ENCODE peak calls at places on chromosomes 3 and 15, in four cellular contexts. One of them, this sample, is unnamed.

GRCh38 chr3:126721246-126721645 is 17.2 kb downstream of the CHCHD6 start:
- DNase-seq in NCI-H1436: no peak
- DNase-seq in epithelial cell of proximal tubule: no peak
- DNase-seq in nephron progenitor cell: no peak
- DNase-seq in this sample: no peak

GRCh38 chr3:156963096-156963495 is 136.9 kb downstream of the LEKR1 start:
- DNase-seq in NCI-H1436: no peak
- DNase-seq in epithelial cell of proximal tubule: no peak
- DNase-seq in nephron progenitor cell: no peak
- DNase-seq in this sample: no peak

GRCh38 chr15:41417418-41417811 is 520 bp downstream of the RTF1 start:
- DNase-seq in NCI-H1436: no peak
- DNase-seq in epithelial cell of proximal tubule: no peak
- DNase-seq in nephron progenitor cell: peak; percentile 55
- DNase-seq in this sample: no peak

GRCh38 chr3:31565288-31565687 is 32.6 kb downstream of the STT3B start:
- DNase-seq in NCI-H1436: no peak
- DNase-seq in epithelial cell of proximal tubule: no peak
- DNase-seq in nephron progenitor cell: no peak
- DNase-seq in this sample: no peak

GRCh38 chr3:69182588-69183299 is 60.3 kb upstream of the LMOD3 start:
- DNase-seq in NCI-H1436: no peak
- DNase-seq in epithelial cell of proximal tubule: no peak
- DNase-seq in nephron progenitor cell: no peak
- DNase-seq in this sample: no peak

GRCh38 chr3:88046731-88047130 is 12.1 kb downstream of the CGGBP1 start:
- DNase-seq in NCI-H1436: no peak
- DNase-seq in epithelial cell of proximal tubule: no peak
- DNase-seq in nephron progenitor cell: no peak
- DNase-seq in this sample: no peak

GRCh38 chr3:47588587-47588986 is 9.9 kb upstream of the CSPG5 start:
- DNase-seq in NCI-H1436: no peak
- DNase-seq in epithelial cell of proximal tubule: no peak
- DNase-seq in nephron progenitor cell: no peak
- DNase-seq in this sample: no peak

GRCh38 chr3:58068126-58068809 is 60.0 kb downstream of the FLNB start:
- DNase-seq in NCI-H1436: no peak
- DNase-seq in epithelial cell of proximal tubule: no peak
- DNase-seq in nephron progenitor cell: no peak
- DNase-seq in this sample: no peak

GRCh38 chr3:69890691-69891090 is 108.8 kb upstream of the SAMMSON start:
- DNase-seq in NCI-H1436: no peak
- DNase-seq in epithelial cell of proximal tubule: no peak
- DNase-seq in nephron progenitor cell: no peak
- DNase-seq in this sample: no peak